ENCODE peak calls at places on chromosomes 6 and 20, in six cellular contexts. J is hepatocyte, G is choroid plexus epithelial cell, C is spleen, W is ascending aorta, M is GM23338. K is an unnamed sample.

GRCh38 chr20:1300083-1300840 is 28.7 kb downstream of the SDCBP2 start:
- DNase-seq in W (no peak), G (no peak), M (no peak), C (peak; percentile 48), J (no peak), K (no peak)

GRCh38 chr6:53770690-53771320 is 24.0 kb upstream of the LRRC1 start:
- DNase-seq in W (no peak), G (peak; percentile 54), M (no peak), C (no peak), J (peak; percentile 28), K (no peak)

GRCh38 chr6:137903933-137904821 is 37.1 kb downstream of the TNFAIP3 start:
- DNase-seq in C (no peak), G (peak; percentile 64), M (no peak), J (peak; percentile 51), W (no peak), K (peak; percentile 50)

GRCh38 chr6:113982055-113982550 is 11.2 kb upstream of the HDAC2 start:
- DNase-seq in J (no peak), W (no peak), C (no peak), M (no peak), G (no peak), K (no peak)

GRCh38 chr20:41327178-41327577 is 9.6 kb upstream of the ZHX3 start:
- DNase-seq in J (no peak), W (no peak), G (no peak), M (no peak), C (no peak), K (no peak)

GRCh38 chr20:46592580-46593362 is 42.3 kb upstream of the OCSTAMP start:
- DNase-seq in M (peak; percentile 70), C (no peak), G (no peak), J (no peak), W (no peak), K (no peak)

GRCh38 chr6:157222201-157222981 is 100.9 kb downstream of the TMEM242 start:
- DNase-seq in J (no peak), W (no peak), C (peak; percentile 68), G (no peak), M (no peak), K (no peak)

GRCh38 chr6:111741177-111741952 is 131.9 kb downstream of the FYN start:
- DNase-seq in M (no peak), W (no peak), C (no peak), G (no peak), J (no peak), K (no peak)

DNA sequence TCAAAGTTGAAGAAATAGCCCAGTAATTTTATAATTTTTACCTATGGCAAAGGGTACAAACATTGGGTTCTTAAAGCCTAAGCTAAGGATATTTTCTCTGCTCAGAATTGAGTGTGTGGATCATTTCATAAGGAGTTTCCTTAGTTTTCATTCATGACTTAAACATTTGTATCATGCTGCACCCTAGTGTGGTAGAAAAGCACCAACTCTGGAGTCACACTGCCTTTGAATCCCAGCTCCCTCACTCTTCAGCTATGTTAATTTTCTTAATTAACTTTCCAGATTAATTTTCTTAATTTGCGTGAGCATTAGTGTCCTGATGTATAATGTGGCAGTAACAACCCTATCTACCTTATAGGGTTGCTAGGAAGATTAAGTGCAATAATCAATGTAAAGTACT is 31.4 kb downstream of the DSE start:
- DNase-seq in M (no peak), W (no peak), G (no peak), J (no peak), C (no peak), K (no peak)
- TF ChIP-seq CTCF in M (no peak), W (no peak), G (peak; percentile 36), J (no peak), C (no peak), K (peak; percentile 35)

GRCh38 chr6:42929088-42929927 is at the start of gene CNPY3:
- DNase-seq in M (peak; percentile 98), J (peak; percentile 96), C (peak; percentile 100), W (peak; percentile 86), G (peak; percentile 98), K (peak; percentile 98)
- TF ChIP-seq CTCF in M (no peak), J (no peak), C (peak; percentile 33), W (no peak), G (no peak), K (no peak)

GRCh38 chr6:39263299-39264037 is 34.2 kb upstream of the KCNK5 start:
- DNase-seq in W (no peak), C (no peak), J (no peak), G (no peak), M (peak; percentile 83), K (no peak)
- TF ChIP-seq CTCF in W (no peak), C (no peak), J (no peak), G (no peak), M (no peak), K (no peak)

DNA sequence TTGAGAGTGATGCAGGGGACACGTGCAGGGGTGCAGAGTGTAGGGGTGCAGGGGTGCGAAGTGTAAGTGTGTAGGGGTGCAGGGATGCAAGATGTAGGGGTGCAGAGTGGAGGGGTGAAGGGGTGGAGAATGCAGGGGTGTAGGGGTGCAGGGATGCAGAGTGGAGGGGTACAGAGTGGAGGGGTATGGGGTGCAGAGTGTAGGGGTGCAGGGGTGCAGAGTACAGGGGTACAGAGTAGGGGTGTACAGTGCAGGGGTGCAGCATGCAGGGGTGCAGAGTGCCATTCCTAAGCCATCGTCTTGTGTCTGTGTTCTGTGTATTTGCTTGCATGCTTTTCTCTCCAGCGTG is 345.4 kb downstream of the TAF4 start:
- DNase-seq in G (no peak), W (no peak), M (no peak), J (no peak), C (no peak), K (no peak)
- TF ChIP-seq CTCF in G (no peak), W (no peak), M (no peak), J (no peak), C (no peak), K (no peak)

DNA sequence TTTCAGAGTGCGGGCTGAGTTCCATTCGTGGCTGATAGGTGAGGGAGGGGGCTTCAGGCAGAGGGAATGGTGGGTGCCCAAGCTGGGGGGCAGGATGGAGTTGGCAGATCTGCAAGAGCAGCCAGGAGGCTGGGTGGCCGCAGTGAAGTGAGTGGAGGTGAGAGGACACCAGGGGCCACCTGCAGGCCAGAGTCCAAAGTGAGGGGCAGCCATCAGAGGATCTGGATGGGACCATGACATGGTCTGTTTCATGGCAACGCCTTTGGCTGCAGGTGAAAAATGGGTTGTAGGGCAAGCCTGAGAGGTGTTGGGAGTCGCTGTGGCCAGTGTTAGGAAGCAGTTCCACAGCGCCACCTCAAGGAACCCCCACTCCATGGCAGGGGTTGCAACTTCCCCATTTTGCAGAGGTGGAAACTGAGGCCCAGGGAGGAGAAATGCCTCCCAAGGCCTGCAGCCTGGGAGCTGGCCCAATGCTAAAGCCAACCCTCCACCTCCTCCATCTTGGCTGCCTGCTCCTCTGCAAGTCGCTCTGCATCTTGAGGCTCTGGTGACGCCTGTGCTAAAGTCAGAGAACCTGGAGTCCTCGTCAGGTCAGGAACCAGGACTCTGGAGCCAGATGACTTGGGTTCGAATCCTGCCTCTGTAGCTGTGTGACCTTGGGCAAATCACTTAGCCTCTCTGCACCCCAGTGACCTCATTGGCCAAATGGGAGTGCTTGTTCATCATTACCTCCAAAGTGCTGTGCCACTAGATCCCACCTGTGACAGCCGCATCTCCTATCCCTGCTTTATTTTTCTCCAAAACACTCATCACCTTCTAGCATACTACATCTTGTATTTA is 153.8 kb downstream of the CEBPB start:
- DNase-seq in J (no peak), M (peak; percentile 64), W (no peak), C (no peak), G (no peak), K (no peak)
- TF ChIP-seq CTCF in J (no peak), M (peak; percentile 52), W (no peak), C (peak; percentile 38), G (peak; percentile 49), K (peak; percentile 59)

DNA sequence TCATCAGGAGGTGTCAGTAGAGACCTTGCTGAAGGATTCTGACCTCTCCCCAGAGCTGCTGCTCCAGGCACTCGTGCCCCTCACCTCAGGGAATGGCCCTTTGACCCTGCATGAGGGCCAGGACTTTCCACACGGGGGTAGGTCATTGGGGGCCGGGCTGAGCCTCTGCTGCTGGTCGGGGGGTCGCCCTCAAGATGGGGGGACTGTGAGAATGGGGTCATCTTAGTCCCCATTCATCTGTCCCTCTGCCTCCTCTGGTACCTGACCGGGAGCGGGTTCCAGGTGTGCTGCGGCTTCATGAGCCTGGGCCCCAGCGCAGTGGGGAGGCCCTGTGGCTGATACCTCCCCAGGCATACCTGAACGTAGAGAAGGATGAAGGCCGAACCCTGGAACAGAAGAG is 15.8 kb downstream of the DNPH1 start:
- DNase-seq in W (no peak), G (no peak), C (no peak), J (no peak), M (no peak), K (no peak)
- TF ChIP-seq CTCF in W (no peak), G (no peak), C (no peak), J (no peak), M (no peak), K (no peak)

GRCh38 chr6:47241742-47242482 is 67.8 kb downstream of the TNFRSF21 start:
- DNase-seq in M (no peak), J (no peak), C (no peak), W (no peak), G (peak; percentile 29), K (no peak)
- TF ChIP-seq CTCF in M (no peak), J (no peak), C (no peak), W (no peak), G (peak; percentile 3), K (no peak)